ENCODE peak calls at places on chromosomes 6 and 20, in five cellular contexts. One of them, this sample, is unnamed.

GRCh38 chr6:56724455-56724854 is 81.8 kb upstream of the DST start:
- DNase-seq in stimulated activated CD8-positive, alpha-beta memory T cell treated with anti-CD3 and anti-CD28 coated beads, Interleukin-15, amount 100 ng/mL, for 24 hours: no peak
- DNase-seq in lung: no peak
- DNase-seq in foreskin fibroblast: peak
- DNase-seq in amygdala: no peak
- DNase-seq in this sample: no peak

GRCh38 chr20:41172296-41173140 is 35.2 kb downstream of the PLCG1 start:
- DNase-seq in foreskin fibroblast: peak
- DNase-seq in lung: no peak
- DNase-seq in amygdala: no peak
- DNase-seq in stimulated activated CD8-positive, alpha-beta memory T cell treated with anti-CD3 and anti-CD28 coated beads, Interleukin-15, amount 100 ng/mL, for 24 hours: no peak
- DNase-seq in this sample: no peak

GRCh38 chr20:38893485-38894090 is 32.6 kb upstream of the FAM83D start:
- DNase-seq in amygdala: peak
- DNase-seq in stimulated activated CD8-positive, alpha-beta memory T cell treated with anti-CD3 and anti-CD28 coated beads, Interleukin-15, amount 100 ng/mL, for 24 hours: peak
- DNase-seq in lung: peak
- DNase-seq in foreskin fibroblast: peak
- DNase-seq in this sample: peak

GRCh38 chr6:139060332-139060731 is 31.8 kb downstream of the ABRACL start:
- DNase-seq in foreskin fibroblast: peak
- DNase-seq in lung: no peak
- DNase-seq in stimulated activated CD8-positive, alpha-beta memory T cell treated with anti-CD3 and anti-CD28 coated beads, Interleukin-15, amount 100 ng/mL, for 24 hours: no peak
- DNase-seq in amygdala: no peak
- DNase-seq in this sample: no peak

GRCh38 chr6:81561071-81561564 is 191.4 kb downstream of the TENT5A start:
- DNase-seq in amygdala: no peak
- DNase-seq in stimulated activated CD8-positive, alpha-beta memory T cell treated with anti-CD3 and anti-CD28 coated beads, Interleukin-15, amount 100 ng/mL, for 24 hours: no peak
- DNase-seq in foreskin fibroblast: no peak
- DNase-seq in lung: no peak
- DNase-seq in this sample: no peak

GRCh38 chr6:1025821-1026220 is 286.1 kb upstream of the FOXQ1 start:
- DNase-seq in amygdala: no peak
- DNase-seq in lung: peak
- DNase-seq in stimulated activated CD8-positive, alpha-beta memory T cell treated with anti-CD3 and anti-CD28 coated beads, Interleukin-15, amount 100 ng/mL, for 24 hours: no peak
- DNase-seq in foreskin fibroblast: no peak
- DNase-seq in this sample: no peak

GRCh38 chr6:134111062-134111677 is 58.7 kb upstream of the SLC2A12 start:
- DNase-seq in foreskin fibroblast: peak
- DNase-seq in stimulated activated CD8-positive, alpha-beta memory T cell treated with anti-CD3 and anti-CD28 coated beads, Interleukin-15, amount 100 ng/mL, for 24 hours: no peak
- DNase-seq in lung: peak
- DNase-seq in amygdala: no peak
- DNase-seq in this sample: no peak

GRCh38 chr6:167708501-167709094 is 118.1 kb upstream of the AFDN start:
- DNase-seq in stimulated activated CD8-positive, alpha-beta memory T cell treated with anti-CD3 and anti-CD28 coated beads, Interleukin-15, amount 100 ng/mL, for 24 hours: no peak
- DNase-seq in foreskin fibroblast: no peak
- DNase-seq in lung: no peak
- DNase-seq in amygdala: no peak
- DNase-seq in this sample: no peak

GRCh38 chr20:23152308-23152892 is 66.3 kb upstream of the CD93 start:
- DNase-seq in lung: no peak
- DNase-seq in amygdala: no peak
- DNase-seq in foreskin fibroblast: peak
- DNase-seq in stimulated activated CD8-positive, alpha-beta memory T cell treated with anti-CD3 and anti-CD28 coated beads, Interleukin-15, amount 100 ng/mL, for 24 hours: no peak
- DNase-seq in this sample: no peak